ENCODE peak calls at places on chromosomes 1 and 21, in four cellular contexts. Y, I, J and R are unnamed samples.
A peak's percentile ranks its signal among the peaks of the same experiment; 100 is the strongest.

GRCh38 chr1:215845224-215845902 is 278.3 kb downstream of the KCTD3 start:
- DNase-seq in Y (no peak), I (no peak), J (no peak), R (no peak)

GRCh38 chr1:29218223-29218622 is 12.5 kb downstream of the MECR start:
- DNase-seq in Y (no peak), I (no peak), J (no peak), R (no peak)

GRCh38 chr1:212244441-212244840 is 40.8 kb upstream of the PPP2R5A start:
- DNase-seq in Y (no peak), I (no peak), J (no peak), R (no peak)

GRCh38 chr21:35933466-35933865 is 126.9 kb downstream of the SETD4 start:
- DNase-seq in Y (no peak), I (no peak), J (no peak), R (no peak)

GRCh38 chr1:220927442-220927841 is 48.2 kb downstream of the HLX start:
- DNase-seq in Y (peak; percentile 36), I (no peak), J (no peak), R (no peak)

GRCh38 chr1:207181838-207182237 is 77.8 kb downstream of the C4BPA start:
- DNase-seq in Y (no peak), I (no peak), J (no peak), R (no peak)

GRCh38 chr1:77940921-77941570 is 37.8 kb downstream of the FUBP1 start:
- DNase-seq in Y (no peak), I (no peak), J (no peak), R (no peak)

GRCh38 chr1:73803380-73803779 is 394.6 kb downstream of the LRRIQ3 start:
- DNase-seq in Y (no peak), I (no peak), J (no peak), R (no peak)

GRCh38 chr1:162319510-162320160 is 57.0 kb downstream of the SPATA46 start:
- DNase-seq in Y (no peak), I (no peak), J (no peak), R (no peak)

GRCh38 chr1:212600071-212600915 is 8.3 kb upstream of the ATF3 start:
- DNase-seq in Y (no peak), I (peak; percentile 57), J (no peak), R (no peak)

GRCh38 chr1:174189424-174190062 is 30.2 kb downstream of the RABGAP1L start:
- DNase-seq in Y (no peak), I (no peak), J (no peak), R (no peak)

GRCh38 chr1:243513726-243514491 is 258.1 kb downstream of the SDCCAG8 start:
- DNase-seq in Y (no peak), I (no peak), J (no peak), R (no peak)

GRCh38 chr1:93701619-93702018 is 20.0 kb upstream of the BCAR3 start:
- DNase-seq in Y (no peak), I (peak; percentile 33), J (peak; percentile 31), R (no peak)

DNA sequence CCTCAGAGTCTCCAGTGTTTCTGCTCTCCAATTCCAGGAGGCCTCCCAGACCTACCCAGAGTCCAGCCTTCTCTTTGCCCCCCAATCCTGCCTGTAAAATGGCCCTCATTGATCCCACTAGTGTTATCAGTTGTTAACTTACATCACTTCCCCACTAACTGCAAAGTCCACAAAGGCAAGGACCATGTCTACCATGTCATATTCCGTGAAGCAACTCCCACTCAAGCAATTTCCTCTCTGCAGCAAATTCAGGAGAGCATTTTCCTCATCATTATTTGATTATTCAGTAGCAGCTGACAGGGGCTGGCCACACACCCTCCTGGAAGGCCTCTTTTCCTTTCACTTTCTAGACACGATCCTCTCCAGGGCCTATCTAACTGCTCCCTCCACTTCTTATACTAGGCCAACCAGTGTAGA is 153.5 kb downstream of the RERE start:
- DNase-seq in Y (no peak), I (no peak), J (no peak), R (no peak)
- TF ChIP-seq TEAD4 in Y (no peak), I (no peak), J (no peak), R (no peak)

DNA sequence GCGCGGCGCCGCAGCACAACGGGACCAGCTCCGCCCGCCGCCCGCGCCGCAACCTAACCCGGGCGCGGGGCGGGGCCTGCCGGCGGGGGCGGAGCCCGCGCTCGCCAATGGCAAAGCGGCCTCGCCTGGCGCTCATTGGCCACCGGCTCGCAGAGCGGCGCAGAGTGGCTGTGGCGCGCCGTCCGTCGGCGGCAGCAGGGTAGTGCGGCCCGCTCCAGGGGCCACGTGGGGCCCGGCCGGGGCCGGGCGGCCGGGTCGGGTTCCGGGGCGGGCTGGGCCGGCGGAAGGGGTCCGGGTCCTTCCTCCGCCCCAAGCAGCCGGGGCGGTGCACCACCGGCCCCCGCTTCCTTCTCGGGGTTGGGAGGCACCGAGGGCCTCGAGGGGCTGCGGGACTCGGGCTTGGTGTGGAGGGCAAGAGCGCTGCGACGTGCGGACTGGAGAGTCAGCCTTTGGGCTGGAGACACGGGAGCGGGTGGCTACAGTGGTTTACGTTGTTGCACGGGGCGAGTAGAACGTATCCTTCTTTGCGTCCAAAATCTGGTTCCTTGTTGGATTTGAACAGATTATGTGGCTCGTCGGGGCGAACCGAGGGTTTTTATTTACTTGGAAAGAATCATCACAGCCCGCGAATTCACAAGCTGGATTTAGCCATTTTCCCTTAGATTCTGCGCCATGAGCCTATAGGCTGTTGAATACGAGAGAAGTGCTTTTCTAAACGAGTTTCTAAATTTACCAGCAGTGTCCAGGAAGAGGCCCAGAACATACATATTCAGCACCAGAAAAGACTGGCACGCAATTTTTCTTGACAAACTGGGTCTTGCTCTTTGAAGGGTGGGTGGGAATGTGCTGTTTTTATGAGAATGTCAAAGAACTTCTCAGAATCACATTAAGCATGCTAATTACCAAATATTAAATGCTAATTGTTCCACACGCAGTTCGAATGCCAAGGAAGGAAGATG is at the start of gene SRM:
- DNase-seq in Y (peak; percentile 99), I (peak; percentile 99), J (no peak), R (peak; percentile 93)
- TF ChIP-seq TEAD4 in Y (no peak), I (no peak), J (no peak), R (no peak)

DNA sequence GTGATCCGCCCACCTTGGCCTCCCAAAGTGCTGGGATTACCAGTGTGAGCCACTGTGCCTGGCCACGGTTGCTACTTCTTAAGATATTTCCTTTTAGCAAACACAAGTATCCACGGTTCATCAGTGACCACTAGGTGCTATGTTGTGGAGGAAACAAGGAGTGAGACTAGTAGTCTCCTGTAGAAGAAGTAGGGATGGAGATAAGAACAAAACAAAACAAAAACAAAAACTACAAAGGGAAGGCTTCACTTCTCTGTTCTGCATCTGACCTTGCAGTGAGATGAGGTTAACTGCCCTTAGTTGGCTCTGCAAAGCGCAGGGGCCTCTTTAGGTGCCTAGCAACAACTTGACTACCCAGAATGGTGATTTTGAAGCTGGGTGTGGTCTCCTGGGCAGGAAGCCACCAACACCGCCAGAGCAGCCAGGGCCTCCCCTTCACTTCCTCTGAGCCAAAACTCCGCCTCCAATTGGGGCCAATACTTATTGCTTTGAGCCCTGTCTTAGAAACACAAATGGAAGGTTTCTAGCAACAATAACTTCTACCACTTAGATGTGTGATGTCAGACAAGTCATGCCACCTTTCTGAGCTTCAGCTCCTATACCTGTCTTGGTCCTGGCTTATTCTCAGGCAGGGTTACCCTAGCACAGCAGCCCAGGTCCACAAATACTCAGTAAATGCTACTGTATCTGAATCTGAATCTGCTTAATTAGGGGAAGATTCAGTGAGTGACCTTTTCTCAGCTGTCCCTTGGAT is 12.7 kb upstream of the CDC42 start:
- DNase-seq in Y (peak; percentile 78), I (no peak), J (no peak), R (peak; percentile 29)
- TF ChIP-seq TEAD4 in Y (no peak), I (no peak), J (no peak), R (no peak)

GRCh38 chr1:109826930-109827349 is 63.2 kb upstream of the EPS8L3 start:
- DNase-seq in Y (peak; percentile 36), I (no peak), J (no peak), R (no peak)
- TF ChIP-seq TEAD4 in Y (peak; percentile 40), I (no peak), J (no peak), R (no peak)

DNA sequence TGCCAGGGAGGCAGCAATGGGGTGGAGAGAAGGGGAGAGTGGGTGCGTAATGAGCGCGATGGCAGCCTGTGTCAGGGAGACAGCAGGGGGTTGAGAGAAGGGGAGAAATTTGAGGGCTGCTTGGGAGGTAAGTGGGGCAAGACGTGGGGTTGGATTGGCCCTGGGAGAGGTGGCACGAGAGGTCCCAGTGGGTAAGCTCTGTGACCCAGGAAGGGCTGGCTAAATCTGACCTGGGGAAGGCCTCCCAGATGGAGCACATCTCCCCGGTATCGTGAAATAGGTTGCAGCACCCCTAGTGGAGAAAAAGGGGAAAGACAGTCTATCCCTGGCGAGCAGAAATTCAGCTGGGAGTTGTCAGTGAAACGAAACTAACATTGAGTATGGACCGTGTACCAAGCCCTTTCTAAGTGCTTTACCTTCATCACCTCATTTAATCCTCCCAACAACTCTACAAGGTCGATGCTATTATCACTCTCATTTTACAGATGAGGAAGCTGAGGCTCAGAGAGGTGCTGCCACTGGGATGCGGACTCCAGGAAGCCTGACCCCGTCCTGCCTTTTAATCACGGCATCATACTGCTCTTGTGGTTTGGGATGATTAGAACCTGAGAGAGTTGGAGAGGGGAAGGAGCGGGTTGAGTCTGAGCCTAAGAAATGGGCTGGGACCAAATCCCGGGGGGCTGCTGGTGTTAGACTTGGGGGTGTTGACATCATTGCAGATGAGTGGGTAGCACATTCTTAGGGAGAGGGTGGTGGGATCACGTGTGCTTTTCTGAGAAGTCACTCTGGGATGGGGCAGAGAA is 56.6 kb upstream of the RPL11 start:
- DNase-seq in Y (peak; percentile 87), I (peak; percentile 84), J (no peak), R (peak; percentile 61)
- TF ChIP-seq TEAD4 in Y (no peak), I (no peak), J (no peak), R (no peak)

GRCh38 chr1:248009681-248010080 is 3.8 kb upstream of the OR2L5 start:
- DNase-seq in Y (no peak), I (no peak), J (no peak), R (no peak)

GRCh38 chr1:248013229-248013710 is at the start of gene OR2L5:
- DNase-seq in Y (no peak), I (no peak), J (no peak), R (no peak)

DNA sequence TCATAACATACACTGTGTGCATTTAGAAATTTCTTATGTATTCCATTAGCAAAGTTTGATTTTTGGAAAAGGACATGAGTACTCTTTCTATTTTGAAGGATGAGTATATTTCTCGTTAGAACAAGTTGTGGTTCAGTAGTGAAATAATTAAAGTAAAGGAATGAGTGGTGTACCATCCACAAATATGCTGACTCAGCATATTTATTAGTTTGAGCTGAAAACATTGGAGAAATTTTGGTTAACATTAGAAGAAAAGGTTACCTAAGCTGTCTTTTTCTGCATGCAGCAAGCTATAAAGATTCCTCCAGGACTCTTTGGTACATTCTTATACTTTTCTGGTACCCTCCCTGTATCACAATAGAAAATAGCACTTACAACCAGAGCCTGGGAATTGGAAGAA is 5.7 kb upstream of the OR2L5 start:
- DNase-seq in Y (no peak), I (no peak), J (no peak), R (no peak)
- TF ChIP-seq TEAD4 in Y (no peak), I (no peak), J (no peak), R (no peak)

DNA sequence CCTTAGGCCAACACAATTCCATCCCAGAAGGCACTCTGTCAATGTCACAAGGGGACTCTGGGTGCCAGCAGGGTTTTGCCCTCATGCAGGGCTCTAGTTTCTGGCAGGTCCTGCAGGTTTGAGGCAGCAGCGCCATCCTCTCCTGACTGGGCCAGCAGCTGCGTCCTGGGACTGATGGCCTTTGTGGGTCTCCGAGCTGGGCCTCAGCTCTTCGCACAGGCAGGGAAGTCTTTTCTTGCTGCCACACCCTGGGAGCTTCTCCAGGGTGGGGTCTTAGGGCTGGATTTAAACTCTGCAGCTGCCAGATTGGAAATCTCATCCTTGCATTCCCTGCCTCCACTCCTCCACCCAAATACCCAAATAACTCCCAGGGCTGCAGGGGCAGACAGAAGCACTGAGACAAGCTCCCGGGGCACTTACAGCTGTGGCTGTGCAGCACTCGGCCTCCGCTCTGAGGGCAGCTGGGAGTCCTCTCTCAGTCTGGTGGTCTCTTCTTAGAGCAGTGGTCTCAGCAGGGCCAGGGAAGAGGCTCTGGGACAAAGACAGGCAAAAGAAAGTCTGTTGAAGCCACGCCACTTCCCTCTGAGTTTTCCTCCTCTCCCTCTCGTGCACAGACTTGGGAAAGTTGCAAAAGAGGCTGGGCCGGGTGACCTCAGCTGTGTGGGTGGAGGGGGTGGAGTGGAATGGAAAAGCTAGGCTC is at the start of gene RAB7B:
- DNase-seq in Y (no peak), I (no peak), J (no peak), R (no peak)
- TF ChIP-seq TEAD4 in Y (no peak), I (no peak), J (no peak), R (no peak)